ENCODE peak calls at places on chromosomes 11 and 22, in ten cellular contexts. One of them, this sample, is unnamed.

GRCh38 chr22:41857160-41857859 is 24.4 kb downstream of the SREBF2 start:
- DNase-seq in bronchial epithelial cell: peak
- DNase-seq in PC-9: peak
- DNase-seq in fibroblast of lung: peak
- DNase-seq in IMR-90: peak
- DNase-seq in cardiac muscle cell: peak
- DNase-seq in CD8-positive, alpha-beta T cell: peak
- DNase-seq in small intestine: peak
- DNase-seq in A549: peak
- DNase-seq in tibial nerve: no peak
- DNase-seq in this sample: peak

GRCh38 chr22:37211075-37211852 is 1.0 kb downstream of the SSTR3 start:
- DNase-seq in bronchial epithelial cell: no peak
- DNase-seq in PC-9: no peak
- DNase-seq in fibroblast of lung: no peak
- DNase-seq in IMR-90: no peak
- DNase-seq in cardiac muscle cell: peak
- DNase-seq in CD8-positive, alpha-beta T cell: no peak
- DNase-seq in small intestine: no peak
- DNase-seq in A549: no peak
- DNase-seq in tibial nerve: no peak
- DNase-seq in this sample: no peak

GRCh38 chr22:48070760-48071159 is 1308.3 kb downstream of the TBC1D22A start:
- DNase-seq in bronchial epithelial cell: no peak
- DNase-seq in PC-9: no peak
- DNase-seq in fibroblast of lung: no peak
- DNase-seq in IMR-90: no peak
- DNase-seq in cardiac muscle cell: no peak
- DNase-seq in CD8-positive, alpha-beta T cell: no peak
- DNase-seq in small intestine: no peak
- DNase-seq in A549: no peak
- DNase-seq in tibial nerve: no peak
- DNase-seq in this sample: no peak

GRCh38 chr22:38412435-38413084 is 42.4 kb downstream of the KCNJ4 start:
- DNase-seq in bronchial epithelial cell: no peak
- DNase-seq in PC-9: peak
- DNase-seq in fibroblast of lung: no peak
- DNase-seq in IMR-90: no peak
- DNase-seq in cardiac muscle cell: no peak
- DNase-seq in CD8-positive, alpha-beta T cell: peak
- DNase-seq in small intestine: peak
- DNase-seq in A549: peak
- DNase-seq in tibial nerve: no peak
- DNase-seq in this sample: no peak

GRCh38 chr11:6705905-6706535 is 22.9 kb upstream of the MRPL17 start:
- DNase-seq in bronchial epithelial cell: peak
- DNase-seq in PC-9: peak
- DNase-seq in fibroblast of lung: peak
- DNase-seq in IMR-90: peak
- DNase-seq in cardiac muscle cell: peak
- DNase-seq in CD8-positive, alpha-beta T cell: peak
- DNase-seq in small intestine: peak
- DNase-seq in A549: peak
- DNase-seq in tibial nerve: peak
- DNase-seq in this sample: peak

GRCh38 chr11:57349491-57350274 is 11.5 kb downstream of the P2RX3 start:
- DNase-seq in bronchial epithelial cell: no peak
- DNase-seq in PC-9: peak
- DNase-seq in fibroblast of lung: peak
- DNase-seq in IMR-90: peak
- DNase-seq in cardiac muscle cell: peak
- DNase-seq in CD8-positive, alpha-beta T cell: peak
- DNase-seq in small intestine: peak
- DNase-seq in A549: peak
- DNase-seq in tibial nerve: peak
- DNase-seq in this sample: no peak

GRCh38 chr11:35787626-35788025 is 125.1 kb downstream of the TRIM44 start:
- DNase-seq in bronchial epithelial cell: no peak
- DNase-seq in PC-9: no peak
- DNase-seq in fibroblast of lung: no peak
- DNase-seq in IMR-90: no peak
- DNase-seq in cardiac muscle cell: no peak
- DNase-seq in CD8-positive, alpha-beta T cell: no peak
- DNase-seq in small intestine: no peak
- DNase-seq in A549: no peak
- DNase-seq in tibial nerve: no peak
- DNase-seq in this sample: no peak

GRCh38 chr22:32951807-32952153 is 106.4 kb downstream of the SYN3 start:
- DNase-seq in bronchial epithelial cell: no peak
- DNase-seq in PC-9: no peak
- DNase-seq in fibroblast of lung: no peak
- DNase-seq in IMR-90: no peak
- DNase-seq in cardiac muscle cell: peak
- DNase-seq in CD8-positive, alpha-beta T cell: no peak
- DNase-seq in small intestine: no peak
- DNase-seq in A549: no peak
- DNase-seq in tibial nerve: no peak
- DNase-seq in this sample: no peak

GRCh38 chr11:73380321-73380720 is 4.1 kb downstream of the RELT start:
- DNase-seq in bronchial epithelial cell: no peak
- DNase-seq in PC-9: no peak
- DNase-seq in fibroblast of lung: no peak
- DNase-seq in IMR-90: no peak
- DNase-seq in cardiac muscle cell: no peak
- DNase-seq in CD8-positive, alpha-beta T cell: no peak
- DNase-seq in small intestine: no peak
- DNase-seq in A549: no peak
- DNase-seq in tibial nerve: no peak
- DNase-seq in this sample: no peak

GRCh38 chr11:98568011-98568410 is 452.7 kb upstream of the CNTN5 start:
- DNase-seq in bronchial epithelial cell: peak
- DNase-seq in PC-9: no peak
- DNase-seq in fibroblast of lung: peak
- DNase-seq in IMR-90: no peak
- DNase-seq in cardiac muscle cell: peak
- DNase-seq in CD8-positive, alpha-beta T cell: no peak
- DNase-seq in small intestine: no peak
- DNase-seq in A549: no peak
- DNase-seq in tibial nerve: no peak
- DNase-seq in this sample: peak

GRCh38 chr11:12301379-12301778 is 76.0 kb upstream of the PARVA start:
- DNase-seq in bronchial epithelial cell: no peak
- DNase-seq in PC-9: no peak
- DNase-seq in fibroblast of lung: no peak
- DNase-seq in IMR-90: no peak
- DNase-seq in cardiac muscle cell: no peak
- DNase-seq in CD8-positive, alpha-beta T cell: no peak
- DNase-seq in small intestine: no peak
- DNase-seq in A549: no peak
- DNase-seq in tibial nerve: no peak
- DNase-seq in this sample: no peak

GRCh38 chr22:45129703-45130524 is 33.8 kb upstream of the NUP50 start:
- DNase-seq in bronchial epithelial cell: peak
- DNase-seq in PC-9: no peak
- DNase-seq in fibroblast of lung: no peak
- DNase-seq in IMR-90: no peak
- DNase-seq in cardiac muscle cell: no peak
- DNase-seq in CD8-positive, alpha-beta T cell: no peak
- DNase-seq in small intestine: peak
- DNase-seq in A549: no peak
- DNase-seq in tibial nerve: no peak
- DNase-seq in this sample: no peak

GRCh38 chr11:79173615-79174014 is 267.2 kb downstream of the TENM4 start:
- DNase-seq in bronchial epithelial cell: no peak
- DNase-seq in PC-9: no peak
- DNase-seq in fibroblast of lung: peak
- DNase-seq in IMR-90: peak
- DNase-seq in cardiac muscle cell: peak
- DNase-seq in CD8-positive, alpha-beta T cell: no peak
- DNase-seq in small intestine: no peak
- DNase-seq in A549: no peak
- DNase-seq in tibial nerve: no peak
- DNase-seq in this sample: peak

GRCh38 chr11:81707881-81708280 is 1025.8 kb downstream of the FAM181B start:
- DNase-seq in bronchial epithelial cell: no peak
- DNase-seq in PC-9: no peak
- DNase-seq in fibroblast of lung: no peak
- DNase-seq in IMR-90: no peak
- DNase-seq in cardiac muscle cell: no peak
- DNase-seq in CD8-positive, alpha-beta T cell: no peak
- DNase-seq in small intestine: no peak
- DNase-seq in A549: no peak
- DNase-seq in tibial nerve: no peak
- DNase-seq in this sample: no peak

GRCh38 chr22:41598081-41598480 is 8.4 kb upstream of the PMM1 start:
- DNase-seq in bronchial epithelial cell: peak
- DNase-seq in PC-9: no peak
- DNase-seq in fibroblast of lung: peak
- DNase-seq in IMR-90: peak
- DNase-seq in cardiac muscle cell: peak
- DNase-seq in CD8-positive, alpha-beta T cell: no peak
- DNase-seq in small intestine: no peak
- DNase-seq in A549: no peak
- DNase-seq in tibial nerve: no peak
- DNase-seq in this sample: peak

GRCh38 chr11:113193077-113193476 is 121.3 kb upstream of the TTC12 start:
- DNase-seq in bronchial epithelial cell: no peak
- DNase-seq in PC-9: no peak
- DNase-seq in fibroblast of lung: no peak
- DNase-seq in IMR-90: no peak
- DNase-seq in cardiac muscle cell: no peak
- DNase-seq in CD8-positive, alpha-beta T cell: no peak
- DNase-seq in small intestine: no peak
- DNase-seq in A549: no peak
- DNase-seq in tibial nerve: no peak
- DNase-seq in this sample: no peak

GRCh38 chr11:82194521-82194920 is 539.1 kb downstream of the FAM181B start:
- DNase-seq in bronchial epithelial cell: no peak
- DNase-seq in PC-9: no peak
- DNase-seq in fibroblast of lung: no peak
- DNase-seq in IMR-90: no peak
- DNase-seq in cardiac muscle cell: no peak
- DNase-seq in CD8-positive, alpha-beta T cell: no peak
- DNase-seq in small intestine: peak
- DNase-seq in A549: no peak
- DNase-seq in tibial nerve: no peak
- DNase-seq in this sample: no peak

GRCh38 chr22:36966851-36967535 is 52.3 kb downstream of the TST start:
- DNase-seq in bronchial epithelial cell: peak
- DNase-seq in PC-9: no peak
- DNase-seq in fibroblast of lung: no peak
- DNase-seq in IMR-90: no peak
- DNase-seq in cardiac muscle cell: peak
- DNase-seq in CD8-positive, alpha-beta T cell: no peak
- DNase-seq in small intestine: no peak
- DNase-seq in A549: no peak
- DNase-seq in tibial nerve: no peak
- DNase-seq in this sample: no peak

GRCh38 chr11:71999813-72000590 is 1.3 kb downstream of the IL18BP start:
- DNase-seq in bronchial epithelial cell: no peak
- DNase-seq in PC-9: no peak
- DNase-seq in fibroblast of lung: no peak
- DNase-seq in IMR-90: no peak
- DNase-seq in cardiac muscle cell: no peak
- DNase-seq in CD8-positive, alpha-beta T cell: no peak
- DNase-seq in small intestine: no peak
- DNase-seq in A549: no peak
- DNase-seq in tibial nerve: no peak
- DNase-seq in this sample: no peak
- H3K4me3 ChIP-seq in bronchial epithelial cell: no peak
- H3K4me3 ChIP-seq in PC-9: no peak
- H3K4me3 ChIP-seq in fibroblast of lung: no peak
- H3K4me3 ChIP-seq in IMR-90: no peak
- H3K4me3 ChIP-seq in cardiac muscle cell: no peak
- H3K4me3 ChIP-seq in CD8-positive, alpha-beta T cell: no peak
- H3K4me3 ChIP-seq in small intestine: no peak
- H3K4me3 ChIP-seq in A549: no peak
- H3K4me3 ChIP-seq in tibial nerve: no peak
- H3K4me3 ChIP-seq in this sample: no peak

DNA sequence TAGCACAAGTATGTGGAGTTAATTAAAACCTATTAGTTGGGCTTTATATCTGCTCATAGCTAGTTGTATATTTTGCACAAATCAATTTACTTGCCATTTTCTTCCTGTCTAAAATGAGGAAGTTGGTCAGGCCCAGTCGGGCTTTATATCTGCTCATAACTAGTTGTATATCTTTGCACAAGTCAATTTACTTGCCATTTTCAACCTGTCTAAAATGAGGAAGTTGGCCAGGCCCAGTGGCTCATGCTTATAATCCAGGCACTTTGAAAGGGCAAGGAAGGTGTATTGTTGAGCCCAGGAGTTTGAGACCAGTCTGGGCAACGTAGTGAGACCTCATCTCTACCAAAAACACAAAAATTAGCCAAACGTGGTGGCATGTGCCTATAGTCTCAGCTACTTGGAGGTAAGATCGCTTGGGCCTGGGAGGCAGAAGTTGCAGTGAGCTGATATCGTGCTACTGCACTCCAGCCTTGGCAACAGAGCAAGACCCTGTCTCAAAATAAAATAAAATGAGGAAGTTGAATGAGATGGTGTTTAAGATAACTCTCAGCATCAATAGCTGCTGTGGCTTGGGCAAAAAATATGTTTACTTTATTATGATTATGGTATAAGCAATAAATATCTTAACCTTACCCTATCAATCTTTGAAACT is 1558.6 kb upstream of the RAG2 start:
- DNase-seq in bronchial epithelial cell: no peak
- DNase-seq in PC-9: no peak
- DNase-seq in fibroblast of lung: no peak
- DNase-seq in IMR-90: no peak
- DNase-seq in cardiac muscle cell: no peak
- DNase-seq in CD8-positive, alpha-beta T cell: no peak
- DNase-seq in small intestine: no peak
- DNase-seq in A549: no peak
- DNase-seq in tibial nerve: no peak
- DNase-seq in this sample: no peak
- H3K4me3 ChIP-seq in bronchial epithelial cell: no peak
- H3K4me3 ChIP-seq in PC-9: no peak
- H3K4me3 ChIP-seq in fibroblast of lung: no peak
- H3K4me3 ChIP-seq in IMR-90: no peak
- H3K4me3 ChIP-seq in cardiac muscle cell: no peak
- H3K4me3 ChIP-seq in CD8-positive, alpha-beta T cell: no peak
- H3K4me3 ChIP-seq in small intestine: no peak
- H3K4me3 ChIP-seq in A549: no peak
- H3K4me3 ChIP-seq in tibial nerve: no peak
- H3K4me3 ChIP-seq in this sample: no peak

GRCh38 chr22:31579835-31580242 is 82.2 kb downstream of the PISD start:
- DNase-seq in bronchial epithelial cell: no peak
- DNase-seq in PC-9: no peak
- DNase-seq in fibroblast of lung: no peak
- DNase-seq in IMR-90: no peak
- DNase-seq in cardiac muscle cell: no peak
- DNase-seq in CD8-positive, alpha-beta T cell: no peak
- DNase-seq in small intestine: peak
- DNase-seq in A549: no peak
- DNase-seq in tibial nerve: no peak
- DNase-seq in this sample: no peak
- H3K4me3 ChIP-seq in bronchial epithelial cell: no peak
- H3K4me3 ChIP-seq in PC-9: no peak
- H3K4me3 ChIP-seq in fibroblast of lung: no peak
- H3K4me3 ChIP-seq in IMR-90: no peak
- H3K4me3 ChIP-seq in cardiac muscle cell: no peak
- H3K4me3 ChIP-seq in CD8-positive, alpha-beta T cell: no peak
- H3K4me3 ChIP-seq in small intestine: no peak
- H3K4me3 ChIP-seq in A549: no peak
- H3K4me3 ChIP-seq in tibial nerve: no peak
- H3K4me3 ChIP-seq in this sample: no peak

GRCh38 chr22:23279781-23280180 is 99.5 kb downstream of the BCR start:
- DNase-seq in bronchial epithelial cell: peak
- DNase-seq in PC-9: no peak
- DNase-seq in fibroblast of lung: no peak
- DNase-seq in IMR-90: peak
- DNase-seq in cardiac muscle cell: no peak
- DNase-seq in CD8-positive, alpha-beta T cell: no peak
- DNase-seq in small intestine: no peak
- DNase-seq in A549: no peak
- DNase-seq in tibial nerve: no peak
- DNase-seq in this sample: no peak
- H3K4me3 ChIP-seq in bronchial epithelial cell: no peak
- H3K4me3 ChIP-seq in PC-9: no peak
- H3K4me3 ChIP-seq in fibroblast of lung: no peak
- H3K4me3 ChIP-seq in IMR-90: no peak
- H3K4me3 ChIP-seq in cardiac muscle cell: no peak
- H3K4me3 ChIP-seq in CD8-positive, alpha-beta T cell: no peak
- H3K4me3 ChIP-seq in small intestine: no peak
- H3K4me3 ChIP-seq in A549: no peak
- H3K4me3 ChIP-seq in tibial nerve: no peak
- H3K4me3 ChIP-seq in this sample: no peak

This sample was measured in skeletal muscle cell.